ENCODE peak calls at places on chromosomes 5 and 9, in eight cellular contexts. D is aorta; N is uterus; U is breast epithelium; S is CD8-positive, alpha-beta T cell; W is fibroblast of mammary gland; P is Caco-2; C is choroid plexus epithelial cell. X is an unnamed sample.

GRCh38 chr5:40416588-40416987 is 263.1 kb upstream of the PTGER4 start:
- DNase-seq in W (no peak), S (no peak), D (no peak), N (no peak), P (no peak), C (no peak), U (no peak), X (no peak)

GRCh38 chr5:22471154-22471553 is 382.0 kb downstream of the CDH12 start:
- DNase-seq in D (no peak), W (no peak), U (no peak), N (no peak), C (no peak), P (no peak), S (no peak), X (no peak)

GRCh38 chr5:102545175-102545574 is 46.4 kb upstream of the SLCO6A1 start:
- DNase-seq in N (no peak), D (no peak), C (peak), S (no peak), W (no peak), P (peak), U (no peak), X (peak)

GRCh38 chr5:10502130-10502529 is 60.5 kb downstream of the ROPN1L start:
- DNase-seq in N (no peak), S (no peak), W (no peak), U (no peak), D (peak), P (no peak), C (no peak), X (no peak)

GRCh38 chr9:128175743-128176142 is 15.6 kb downstream of the CIZ1 start:
- DNase-seq in P (no peak), D (no peak), U (no peak), S (no peak), N (no peak), W (no peak), C (no peak), X (no peak)

GRCh38 chr5:59041355-59041754 is 458.5 kb downstream of the RAB3C start:
- DNase-seq in D (no peak), U (no peak), P (no peak), N (no peak), W (no peak), S (no peak), C (no peak), X (no peak)

GRCh38 chr5:158064331-158065123 is 205.6 kb upstream of the CLINT1 start:
- DNase-seq in S (no peak), U (no peak), D (no peak), W (peak), C (no peak), P (no peak), N (no peak), X (no peak)

GRCh38 chr5:148860599-148860998 is 34.2 kb downstream of the ADRB2 start:
- DNase-seq in N (no peak), U (no peak), P (no peak), D (no peak), S (no peak), W (no peak), C (no peak), X (no peak)

GRCh38 chr5:168409601-168410458 is 76.4 kb upstream of the RARS1 start:
- DNase-seq in W (peak), P (no peak), U (no peak), D (no peak), N (no peak), S (no peak), C (peak), X (peak)

GRCh38 chr5:124650960-124651662 is 95.3 kb downstream of the ZNF608 start:
- DNase-seq in U (no peak), S (no peak), W (peak), C (peak), N (no peak), P (no peak), D (no peak), X (no peak)

GRCh38 chr9:129561594-129562281 is 59.2 kb downstream of the C9orf50 start:
- DNase-seq in S (no peak), U (no peak), N (no peak), D (no peak), W (no peak), C (peak), P (no peak), X (no peak)

GRCh38 chr5:173802670-173803165 is 85.4 kb upstream of the CPEB4 start:
- DNase-seq in N (no peak), S (no peak), P (peak), D (no peak), C (peak), W (peak), U (no peak), X (no peak)

GRCh38 chr5:82975396-82975795 is 101.8 kb downstream of the TMEM167A start:
- DNase-seq in D (no peak), S (no peak), P (no peak), W (no peak), N (no peak), U (no peak), C (peak), X (no peak)

GRCh38 chr5:33272288-33272687 is 168.5 kb upstream of the TARS1 start:
- DNase-seq in C (peak), W (peak), D (no peak), S (no peak), U (no peak), P (no peak), N (no peak), X (no peak)

GRCh38 chr9:8188720-8189407 is 389.3 kb upstream of the DMAC1 start:
- DNase-seq in P (no peak), D (no peak), W (peak), S (no peak), C (no peak), N (no peak), U (no peak), X (no peak)

GRCh38 chr5:179287631-179288030 is 57.6 kb downstream of the ADAMTS2 start:
- DNase-seq in W (no peak), S (no peak), C (no peak), D (peak), P (peak), U (no peak), N (no peak), X (no peak)

GRCh38 chr5:106202035-106202434 is 1468.7 kb downstream of the EFNA5 start:
- DNase-seq in W (no peak), C (no peak), P (no peak), D (no peak), U (no peak), N (no peak), S (no peak), X (no peak)

DNA sequence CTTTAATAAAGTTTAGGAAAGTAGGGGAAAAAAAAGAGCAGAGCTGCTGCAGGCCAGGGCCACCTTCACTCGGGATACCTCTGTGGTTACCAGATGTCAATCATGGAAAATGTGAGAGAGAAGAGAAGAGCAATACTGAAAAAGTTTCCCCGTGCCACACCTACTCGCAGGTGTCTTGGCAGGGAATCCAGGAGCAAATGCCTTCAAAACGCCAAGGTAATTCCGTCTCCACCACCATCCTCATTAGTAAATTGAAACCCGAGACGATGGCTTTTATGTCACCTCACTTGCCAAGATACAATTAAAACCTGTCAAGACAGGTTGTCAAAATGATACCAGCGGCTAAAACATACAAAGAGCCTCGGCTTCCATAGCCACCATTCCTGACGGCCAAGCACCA is 49.7 kb downstream of the FAM81B start:
- DNase-seq in U (no peak), S (no peak), W (no peak), N (no peak), C (no peak), D (no peak), P (no peak), X (no peak)
- H3K4me3 ChIP-seq in U (no peak), S (no peak), W (no peak), N (no peak), C (no peak), D (no peak), P (no peak), X (no peak)

GRCh38 chr5:170503970-170504525 is at the start of gene KCNIP1:
- DNase-seq in U (no peak), D (peak), S (no peak), W (no peak), C (peak), N (no peak), P (no peak), X (no peak)
- H3K4me3 ChIP-seq in U (peak), D (no peak), S (no peak), W (no peak), C (peak), N (no peak), P (no peak), X (no peak)

DNA sequence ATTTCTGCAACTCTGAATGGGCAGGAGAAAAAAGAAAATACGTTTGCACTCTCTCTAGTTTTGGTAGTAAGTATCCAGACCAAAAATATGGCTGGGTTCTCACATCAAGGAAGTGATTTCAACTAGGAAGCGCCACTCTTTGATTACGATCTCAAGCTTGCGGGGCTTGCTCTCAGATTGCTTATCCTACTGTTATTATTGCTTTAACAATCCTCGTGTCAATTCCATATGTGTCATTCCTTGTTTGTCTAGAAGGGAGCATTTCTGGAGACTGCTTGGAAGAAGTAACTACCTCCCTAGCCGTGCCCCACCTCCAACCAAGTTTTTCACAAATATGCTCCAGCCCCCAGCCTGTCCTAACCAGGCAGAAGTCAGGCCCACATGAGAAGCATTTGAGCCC is 3.5 kb downstream of the PRUNE2 start:
- DNase-seq in W (no peak), S (no peak), C (no peak), P (no peak), N (no peak), U (no peak), D (no peak), X (peak)
- H3K4me3 ChIP-seq in W (no peak), S (no peak), C (no peak), P (no peak), N (no peak), U (no peak), D (peak), X (no peak)

GRCh38 chr9:82597225-82598158 is 465.4 kb downstream of the RASEF start:
- DNase-seq in C (peak), U (no peak), N (no peak), S (no peak), P (no peak), D (no peak), W (no peak), X (no peak)

GRCh38 chr9:82600536-82601271 is 462.2 kb downstream of the RASEF start:
- DNase-seq in S (no peak), P (no peak), W (no peak), D (no peak), N (no peak), U (no peak), C (no peak), X (no peak)

GRCh38 chr9:82598254-82599039 is 464.5 kb downstream of the RASEF start:
- DNase-seq in D (no peak), U (no peak), P (no peak), C (peak), N (no peak), W (no peak), S (no peak), X (no peak)

GRCh38 chr9:82601272-82601835 is 461.6 kb downstream of the RASEF start:
- DNase-seq in S (no peak), N (peak), D (no peak), P (no peak), W (peak), U (no peak), C (peak), X (no peak)

GRCh38 chr9:82599550-82599949 is 463.4 kb downstream of the RASEF start:
- DNase-seq in U (no peak), W (no peak), S (no peak), D (no peak), P (no peak), C (no peak), N (no peak), X (no peak)
- H3K4me3 ChIP-seq in U (no peak), W (no peak), S (no peak), D (no peak), P (no peak), C (no peak), N (no peak), X (no peak)

DNA sequence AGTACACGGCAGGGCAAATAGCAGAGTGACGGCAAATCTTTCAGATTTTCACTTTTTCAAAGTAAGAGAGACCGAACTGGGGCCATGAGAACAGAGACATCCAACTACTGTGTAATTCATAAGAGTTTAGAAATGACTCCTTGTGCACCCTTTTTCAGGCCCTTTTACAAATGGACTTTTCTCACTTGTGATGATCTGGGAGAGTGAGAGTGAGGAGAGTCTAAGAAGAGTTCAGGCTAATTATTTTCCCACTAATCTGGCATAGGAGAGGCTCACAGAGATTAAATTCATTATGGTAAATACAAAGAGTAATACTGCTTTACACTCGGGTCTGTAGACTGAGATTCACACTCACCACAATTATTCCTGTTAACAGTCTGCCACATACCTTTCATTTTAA is 880 bp upstream of the CCNG1 start:
- DNase-seq in P (no peak), S (no peak), D (no peak), C (no peak), U (no peak), N (no peak), W (no peak), X (no peak)
- H3K4me3 ChIP-seq in P (peak), S (no peak), D (no peak), C (no peak), U (no peak), N (no peak), W (peak), X (peak)

GRCh38 chr5:108727639-108728565 is 19.8 kb upstream of the FER start:
- DNase-seq in D (peak), U (peak), W (peak), P (peak), S (peak), N (peak), C (peak), X (no peak)

GRCh38 chr5:108728566-108729305 is 19.0 kb upstream of the FER start:
- DNase-seq in C (no peak), U (no peak), S (peak), D (no peak), N (no peak), W (no peak), P (no peak), X (peak)

GRCh38 chr5:108726446-108727091 is 21.1 kb upstream of the FER start:
- DNase-seq in C (no peak), N (no peak), D (no peak), S (no peak), W (peak), P (no peak), U (no peak), X (no peak)

GRCh38 chr5:108729306-108729645 is 18.4 kb upstream of the FER start:
- DNase-seq in W (no peak), D (no peak), N (no peak), P (no peak), S (no peak), C (no peak), U (no peak), X (no peak)

GRCh38 chr5:108727154-108727638 is 20.5 kb upstream of the FER start:
- DNase-seq in D (no peak), U (no peak), N (no peak), W (peak), P (no peak), C (peak), S (no peak), X (no peak)
- H3K4me3 ChIP-seq in D (peak), U (peak), N (peak), W (peak), P (peak), C (peak), S (peak), X (no peak)

GRCh38 chr9:134592018-134592818 is 49.4 kb upstream of the COL5A1 start:
- DNase-seq in U (peak), N (peak), W (peak), D (peak), P (no peak), C (peak), S (no peak), X (no peak)
- H3K4me3 ChIP-seq in U (no peak), N (no peak), W (no peak), D (no peak), P (no peak), C (peak), S (no peak), X (no peak)

DNA sequence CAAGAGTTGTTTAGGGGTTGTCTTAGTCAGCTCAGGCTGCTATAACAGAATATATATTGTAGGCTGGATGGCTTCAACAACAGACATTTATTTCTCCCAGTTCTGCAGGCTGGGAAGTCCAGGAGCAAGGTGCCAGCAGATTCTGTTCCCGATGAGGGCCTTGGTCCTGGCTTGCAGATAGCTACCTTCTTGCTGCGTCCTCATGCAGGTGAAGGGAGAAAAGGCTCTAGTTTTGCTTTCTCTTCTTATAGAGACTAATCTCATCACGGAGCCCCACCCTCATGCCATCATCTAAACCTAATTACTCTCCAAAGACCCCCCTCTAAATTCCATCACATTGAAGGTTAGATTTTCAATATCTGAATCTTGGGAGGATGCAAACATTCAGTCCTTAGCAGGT is 246.0 kb upstream of the ANKRD55 start:
- DNase-seq in W (no peak), U (no peak), D (no peak), N (no peak), P (no peak), S (no peak), C (no peak), X (no peak)
- H3K4me3 ChIP-seq in W (no peak), U (no peak), D (no peak), N (no peak), P (no peak), S (no peak), C (no peak), X (no peak)

GRCh38 chr5:39057745-39058144 is 16.5 kb downstream of the RICTOR start:
- DNase-seq in C (no peak), U (no peak), P (no peak), W (no peak), S (no peak), N (no peak), D (no peak), X (no peak)
- H3K4me3 ChIP-seq in C (peak), U (peak), P (no peak), W (peak), S (no peak), N (no peak), D (no peak), X (no peak)

X was measured in Jurkat, Clone E6-1.